ENCODE peak calls at places on chromosomes 6 and 20, in four cellular contexts. F is GM03348, J is BJ, W is HFF-Myc. O is an unnamed sample.

GRCh38 chr20:51305316-51306052 is 237.0 kb downstream of the NFATC2 start:
- DNase-seq in F (no peak), J (no peak), W (no peak), O (no peak)

GRCh38 chr6:134347916-134348805 is 30.2 kb upstream of the SGK1 start:
- DNase-seq in F (peak; percentile 70), J (peak; percentile 28), W (no peak), O (peak; percentile 93)

GRCh38 chr6:118722820-118723526 is 71.6 kb upstream of the CEP85L start:
- DNase-seq in F (no peak), J (no peak), W (no peak), O (no peak)

GRCh38 chr20:32902456-32903420 is 44.0 kb downstream of the EFCAB8 start:
- DNase-seq in F (peak; percentile 86), J (no peak), W (no peak), O (peak; percentile 34)

GRCh38 chr6:139152088-139152891 is 17.4 kb downstream of the HECA start:
- DNase-seq in F (no peak), J (no peak), W (no peak), O (peak; percentile 26)

GRCh38 chr6:100905067-100905466 is 23.9 kb upstream of the ASCC3 start:
- DNase-seq in F (no peak), J (no peak), W (no peak), O (no peak)

GRCh38 chr6:22583927-22584326 is 14.6 kb downstream of the HDGFL1 start:
- DNase-seq in F (no peak), J (no peak), W (no peak), O (peak; percentile 25)

GRCh38 chr6:114051031-114051430 is 80.1 kb upstream of the HDAC2 start:
- DNase-seq in F (no peak), J (no peak), W (no peak), O (no peak)

GRCh38 chr6:147194652-147195403 is 9.4 kb upstream of the STXBP5 start:
- DNase-seq in F (peak; percentile 21), J (no peak), W (no peak), O (peak; percentile 58)

GRCh38 chr20:56885521-56885920 is 256.4 kb downstream of the TFAP2C start:
- DNase-seq in F (no peak), J (no peak), W (no peak), O (no peak)

GRCh38 chr6:27092316-27092692 is 155.2 kb upstream of the PRSS16 start:
- DNase-seq in F (no peak), J (no peak), W (no peak), O (no peak)

GRCh38 chr6:6320901-6321300 is 439 bp upstream of the F13A1 start:
- DNase-seq in F (peak; percentile 14), J (no peak), W (no peak), O (no peak)

GRCh38 chr6:111680013-111680712 is 74.5 kb upstream of the TRAF3IP2 start:
- DNase-seq in F (no peak), J (no peak), W (no peak), O (no peak)

GRCh38 chr6:84522135-84522535 is 242.3 kb downstream of the TBX18 start:
- DNase-seq in F (peak; percentile 62), J (peak; percentile 35), W (peak; percentile 77), O (peak; percentile 82)

GRCh38 chr6:162119349-162119748 is 608.2 kb downstream of the PRKN start:
- DNase-seq in F (peak; percentile 67), J (no peak), W (no peak), O (peak; percentile 30)

GRCh38 chr6:35411066-35411465 is 41.1 kb upstream of the FANCE start:
- DNase-seq in F (no peak), J (no peak), W (no peak), O (no peak)

GRCh38 chr6:125722886-125723285 is 26.5 kb upstream of the HEY2 start:
- DNase-seq in F (no peak), J (no peak), W (no peak), O (no peak)

GRCh38 chr6:135936606-135937005 is 85.1 kb downstream of the PDE7B start:
- DNase-seq in F (peak; percentile 76), J (peak; percentile 65), W (peak; percentile 89), O (peak; percentile 87)

GRCh38 chr20:39795401-39796272 is 833.5 kb downstream of the DHX35 start:
- DNase-seq in F (no peak), J (no peak), W (no peak), O (peak; percentile 84)

GRCh38 chr20:24766826-24767622 is 182.0 kb upstream of the CST7 start:
- DNase-seq in F (no peak), J (no peak), W (no peak), O (no peak)

GRCh38 chr6:69487688-69488087 is 309.1 kb downstream of the LMBRD1 start:
- DNase-seq in F (no peak), J (no peak), W (no peak), O (no peak)

GRCh38 chr20:48638546-48638945 is 189.3 kb downstream of the PREX1 start:
- DNase-seq in F (no peak), J (no peak), W (no peak), O (peak; percentile 62)

GRCh38 chr6:104789770-104790190 is 69.9 kb downstream of the HACE1 start:
- DNase-seq in F (peak; percentile 61), J (no peak), W (peak; percentile 7), O (peak; percentile 66)

GRCh38 chr6:41098366-41098765 is 25.6 kb downstream of the NFYA start:
- DNase-seq in F (no peak), J (no peak), W (no peak), O (no peak)

GRCh38 chr6:135540207-135540877 is 42.8 kb upstream of the AHI1 start:
- DNase-seq in F (peak; percentile 13), J (no peak), W (no peak), O (peak; percentile 55)

GRCh38 chr6:143689852-143690251 is 12.1 kb downstream of the PHACTR2 start:
- DNase-seq in F (no peak), J (no peak), W (no peak), O (no peak)

GRCh38 chr20:7348253-7348652 is 580.8 kb downstream of the BMP2 start:
- DNase-seq in F (no peak), J (no peak), W (no peak), O (no peak)

GRCh38 chr6:111591901-111592461 is 13.7 kb downstream of the TRAF3IP2 start:
- DNase-seq in F (peak; percentile 60), J (peak; percentile 85), W (no peak), O (peak; percentile 85)

GRCh38 chr20:9551808-9552550 is 37.6 kb downstream of the LAMP5 start:
- DNase-seq in F (no peak), J (no peak), W (no peak), O (no peak)

GRCh38 chr6:51678905-51679620 is 408.4 kb downstream of the PKHD1 start:
- DNase-seq in F (no peak), J (no peak), W (no peak), O (peak; percentile 4)

GRCh38 chr20:10131612-10132345 is 86.9 kb upstream of the SNAP25 start:
- DNase-seq in F (no peak), J (no peak), W (peak; percentile 20), O (peak; percentile 47)